ENCODE peak calls at places on chromosomes 16 and 17, in eight cellular contexts. Q is progenitor cell of endocrine pancreas; L is ACHN; S is activated CD8-positive, alpha-beta T cell treated with anti-CD3 and anti-CD28 coated beads, Interleukin-2, amount 10 ng/mL, durations not matched to agents 7 days and 5 days; T is A549; C is SW 1271; J is foreskin keratinocyte; R is AML-193. B is an unnamed sample.
A peak's percentile ranks its signal among the peaks of the same experiment; 100 is the strongest.

GRCh38 chr17:66542183-66542966 is 240.0 kb downstream of the PRKCA start:
- DNase-seq in Q (no peak), L (peak; percentile 74), S (peak; percentile 47), T (no peak), C (no peak), J (peak; percentile 38), R (peak; percentile 65), B (no peak)

GRCh38 chr17:17343896-17344506 is 40.8 kb downstream of the NT5M start:
- DNase-seq in Q (no peak), L (no peak), S (no peak), T (no peak), C (no peak), J (no peak), R (no peak), B (no peak)

GRCh38 chr17:2710804-2711607 is 558 bp downstream of the CLUH start:
- DNase-seq in Q (no peak), L (peak; percentile 55), S (peak; percentile 35), T (no peak), C (no peak), J (no peak), R (peak; percentile 3), B (no peak)

GRCh38 chr17:55710410-55710809 is 12.3 kb downstream of the TMEM100 start:
- DNase-seq in Q (no peak), L (no peak), S (no peak), T (no peak), C (no peak), J (no peak), R (no peak), B (no peak)

GRCh38 chr16:15653227-15653626 is 3.2 kb downstream of the NDE1 start:
- DNase-seq in Q (no peak), L (no peak), S (no peak), T (no peak), C (no peak), J (peak; percentile 73), R (no peak), B (no peak)

GRCh38 chr17:12731839-12732238 is 57.5 kb upstream of the ARHGAP44 start:
- DNase-seq in Q (no peak), L (no peak), S (no peak), T (no peak), C (no peak), J (no peak), R (no peak), B (no peak)

GRCh38 chr16:49851468-49851787 is 4.5 kb downstream of the ZNF423 start:
- DNase-seq in Q (no peak), L (no peak), S (no peak), T (no peak), C (no peak), J (no peak), R (no peak), B (no peak)

GRCh38 chr16:1331712-1332617 is 1.5 kb upstream of the BAIAP3 start:
- DNase-seq in Q (peak; percentile 54), L (no peak), S (peak; percentile 86), T (peak; percentile 82), C (peak; percentile 48), J (no peak), R (no peak), B (peak; percentile 33)

GRCh38 chr17:58666858-58667267 is 25.0 kb downstream of the TEX14 start:
- DNase-seq in Q (no peak), L (no peak), S (peak; percentile 40), T (peak; percentile 94), C (no peak), J (no peak), R (no peak), B (peak; percentile 81)

GRCh38 chr17:59451706-59452105 is 113.7 kb upstream of the DHX40 start:
- DNase-seq in Q (no peak), L (peak; percentile 21), S (no peak), T (peak; percentile 34), C (peak; percentile 74), J (peak; percentile 92), R (no peak), B (no peak)

GRCh38 chr16:15907863-15908478 is 19.6 kb upstream of the CEP20 start:
- DNase-seq in Q (no peak), L (peak; percentile 64), S (no peak), T (peak; percentile 84), C (no peak), J (no peak), R (no peak), B (peak; percentile 91)

GRCh38 chr16:85615852-85616607 is 2.9 kb downstream of the GSE1 start:
- DNase-seq in Q (peak; percentile 74), L (peak; percentile 80), S (peak; percentile 91), T (peak; percentile 79), C (no peak), J (no peak), R (peak; percentile 88), B (peak; percentile 48)

GRCh38 chr16:81703177-81704155 is 75.6 kb upstream of the PLCG2 start:
- DNase-seq in Q (no peak), L (peak; percentile 48), S (no peak), T (peak; percentile 92), C (no peak), J (no peak), R (no peak), B (peak; percentile 26)

GRCh38 chr17:44007346-44008204 is 3.2 kb downstream of the NAGS start:
- DNase-seq in Q (no peak), L (peak; percentile 54), S (no peak), T (no peak), C (no peak), J (no peak), R (no peak), B (no peak)

GRCh38 chr16:50025544-50025931 is 513 bp downstream of the CNEP1R1 start:
- DNase-seq in Q (no peak), L (peak; percentile 41), S (peak; percentile 47), T (no peak), C (no peak), J (no peak), R (peak; percentile 8), B (no peak)

GRCh38 chr16:66935319-66936011 is at the start of gene CES2:
- DNase-seq in Q (no peak), L (peak; percentile 88), S (no peak), T (no peak), C (no peak), J (peak; percentile 54), R (no peak), B (no peak)

B was measured in HCT116.